ENCODE peak calls at places on chromosomes 6 and 20, in six cellular contexts. A, X, J, Z, K and V are unnamed samples.
A peak's percentile ranks its signal among the peaks of the same experiment; 100 is the strongest.

GRCh38 chr6:31352497-31353368 is 4.2 kb downstream of the HLA-B start:
- DNase-seq in A (no peak), X (no peak), J (no peak), Z (no peak), K (no peak), V (no peak)

GRCh38 chr6:1057490-1058135 is 254.3 kb upstream of the FOXQ1 start:
- DNase-seq in A (no peak), X (no peak), J (no peak), Z (no peak), K (no peak), V (no peak)

GRCh38 chr6:107630341-107630995 is 140.6 kb downstream of the SOBP start:
- DNase-seq in A (no peak), X (no peak), J (no peak), Z (no peak), K (no peak), V (no peak)

GRCh38 chr6:5997420-5998093 is 9.2 kb downstream of the NRN1 start:
- DNase-seq in A (peak; percentile 71), X (no peak), J (no peak), Z (no peak), K (no peak), V (no peak)

GRCh38 chr6:16671302-16672289 is 89.7 kb downstream of the ATXN1 start:
- DNase-seq in A (no peak), X (no peak), J (no peak), Z (no peak), K (no peak), V (no peak)

GRCh38 chr20:47205577-47206123 is 150.8 kb downstream of the ZMYND8 start:
- DNase-seq in A (peak; percentile 78), X (peak; percentile 39), J (no peak), Z (peak; percentile 83), K (peak; percentile 59), V (no peak)

GRCh38 chr20:57857118-57857517 is 147.3 kb upstream of the PMEPA1 start:
- DNase-seq in A (no peak), X (no peak), J (no peak), Z (no peak), K (no peak), V (no peak)

GRCh38 chr6:84752118-84752850 is 12.1 kb downstream of the TBX18 start:
- DNase-seq in A (no peak), X (no peak), J (no peak), Z (no peak), K (no peak), V (no peak)

GRCh38 chr6:7053125-7053784 is 54.5 kb upstream of the RREB1 start:
- DNase-seq in A (no peak), X (no peak), J (no peak), Z (no peak), K (no peak), V (no peak)

GRCh38 chr6:40477246-40478126 is 109.7 kb downstream of the LRFN2 start:
- DNase-seq in A (peak; percentile 74), X (no peak), J (peak; percentile 10), Z (no peak), K (no peak), V (no peak)

GRCh38 chr20:16405254-16405653 is 168.0 kb downstream of the KIF16B start:
- DNase-seq in A (no peak), X (no peak), J (no peak), Z (no peak), K (no peak), V (no peak)

GRCh38 chr20:45392733-45393132 is 14.6 kb upstream of the TP53TG5 start:
- DNase-seq in A (no peak), X (no peak), J (no peak), Z (no peak), K (no peak), V (no peak)

GRCh38 chr6:106334646-106335448 is 9.3 kb upstream of the ATG5 start:
- DNase-seq in A (peak; percentile 72), X (no peak), J (peak; percentile 34), Z (peak; percentile 54), K (peak; percentile 10), V (peak; percentile 55)

GRCh38 chr20:17615645-17616479 is 46.0 kb downstream of the DSTN start:
- DNase-seq in A (no peak), X (no peak), J (no peak), Z (no peak), K (no peak), V (no peak)

GRCh38 chr20:57552471-57552870 is 8.4 kb upstream of the PCK1 start:
- DNase-seq in A (no peak), X (no peak), J (no peak), Z (no peak), K (no peak), V (no peak)

GRCh38 chr6:148557796-148558457 is 188.9 kb upstream of the UST start:
- DNase-seq in A (no peak), X (no peak), J (no peak), Z (no peak), K (no peak), V (no peak)

GRCh38 chr6:11810854-11811643 is 32.4 kb upstream of the ADTRP start:
- DNase-seq in A (no peak), X (no peak), J (no peak), Z (no peak), K (no peak), V (no peak)

GRCh38 chr6:157432861-157433260 is 51.9 kb downstream of the ZDHHC14 start:
- DNase-seq in A (no peak), X (no peak), J (no peak), Z (no peak), K (no peak), V (no peak)

GRCh38 chr6:170596426-170596825 is 12.0 kb upstream of the PDCD2 start:
- DNase-seq in A (no peak), X (no peak), J (no peak), Z (no peak), K (no peak), V (no peak)

GRCh38 chr20:25055711-25056492 is 2.0 kb downstream of the ACSS1 start:
- DNase-seq in A (no peak), X (no peak), J (no peak), Z (no peak), K (no peak), V (no peak)

GRCh38 chr6:74936886-74937285 is 269.0 kb downstream of the COL12A1 start:
- DNase-seq in A (no peak), X (no peak), J (no peak), Z (no peak), K (no peak), V (peak; percentile 55)

GRCh38 chr6:113824863-113825262 is 32.3 kb upstream of the MARCKS start:
- DNase-seq in A (no peak), X (no peak), J (no peak), Z (no peak), K (no peak), V (no peak)

GRCh38 chr6:8881663-8882062 is 446.3 kb upstream of the SLC35B3 start:
- DNase-seq in A (no peak), X (no peak), J (no peak), Z (no peak), K (no peak), V (no peak)

GRCh38 chr6:83429857-83430605 is 820 bp downstream of the ME1 start:
- DNase-seq in A (peak; percentile 30), X (peak; percentile 6), J (no peak), Z (peak; percentile 46), K (no peak), V (no peak)

GRCh38 chr6:83429269-83429668 is 1.6 kb downstream of the ME1 start:
- DNase-seq in A (no peak), X (no peak), J (no peak), Z (no peak), K (no peak), V (no peak)

GRCh38 chr6:83432626-83433025 is 1.8 kb upstream of the ME1 start:
- DNase-seq in A (no peak), X (no peak), J (no peak), Z (peak; percentile 20), K (no peak), V (no peak)

GRCh38 chr6:83430606-83431544 is at the start of gene ME1:
- DNase-seq in A (peak; percentile 83), X (peak; percentile 41), J (no peak), Z (peak; percentile 81), K (peak; percentile 43), V (peak; percentile 53)

GRCh38 chr6:83431545-83432165 is 804 bp upstream of the ME1 start:
- DNase-seq in A (peak; percentile 33), X (no peak), J (no peak), Z (no peak), K (no peak), V (peak; percentile 44)
- H3K27ac ChIP-seq in A (no peak overlapping the region), X (no peak overlapping the region), J (no peak overlapping the region), Z (peak overlapping the region; percentile 60), K (peak overlapping the region; percentile 58), V (peak overlapping the region; percentile 69)

GRCh38 chr6:134016558-134016814 is 35.9 kb downstream of the SLC2A12 start:
- DNase-seq in A (no peak), X (no peak), J (no peak), Z (no peak), K (no peak), V (no peak)
- H3K27ac ChIP-seq in A (no peak overlapping the region), X (no peak overlapping the region), J (no peak overlapping the region), Z (no peak overlapping the region), K (no peak overlapping the region), V (no peak overlapping the region)

GRCh38 chr20:63572788-63573738 is 976 bp downstream of the HELZ2 start:
- DNase-seq in A (peak; percentile 55), X (no peak), J (no peak), Z (no peak), K (no peak), V (no peak)
- H3K27ac ChIP-seq in A (no peak overlapping the region), X (peak overlapping the region; percentile 67), J (no peak overlapping the region), Z (peak overlapping the region; percentile 83), K (peak overlapping the region; percentile 21), V (peak overlapping the region; percentile 83)

DNA sequence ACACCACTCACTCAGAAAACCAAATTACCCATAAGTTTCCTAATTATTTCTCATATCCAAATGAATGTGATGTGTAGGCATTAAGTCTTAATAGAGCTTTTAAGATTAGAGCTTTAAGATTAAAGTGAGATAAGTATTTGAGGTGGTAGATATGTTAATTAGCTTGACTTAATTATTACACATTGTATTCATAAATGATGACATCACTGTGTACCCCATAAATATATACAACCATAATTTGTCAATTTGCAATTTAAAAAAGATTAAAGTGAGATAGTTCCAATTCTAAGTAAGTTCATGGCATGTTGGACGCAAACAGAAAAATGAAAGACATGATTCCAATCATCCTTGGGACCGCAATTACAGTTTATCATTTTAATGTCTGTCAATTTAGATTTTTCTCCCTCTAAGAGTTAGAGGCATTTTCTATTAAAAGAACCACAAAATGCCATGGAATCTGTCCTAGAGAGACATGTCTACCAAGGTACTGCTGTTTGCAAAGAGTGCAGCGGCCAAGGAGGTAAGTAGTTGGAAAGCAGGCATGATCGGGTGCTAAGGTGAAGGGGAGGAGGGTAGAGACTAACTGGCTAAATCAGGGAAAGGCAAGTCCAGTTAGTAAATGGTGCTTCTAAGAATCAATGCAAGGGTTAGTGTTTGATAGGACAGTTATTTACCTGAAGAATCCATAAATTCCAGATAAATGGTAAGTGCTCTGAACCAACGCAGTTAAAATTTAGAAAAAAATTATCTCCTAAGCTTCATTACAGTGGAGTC is 65.7 kb downstream of the CHD6 start:
- DNase-seq in A (no peak), X (no peak), J (no peak), Z (no peak), K (no peak), V (no peak)
- H3K27ac ChIP-seq in A (no peak overlapping the region), X (no peak overlapping the region), J (no peak overlapping the region), Z (no peak overlapping the region), K (no peak overlapping the region), V (no peak overlapping the region)

GRCh38 chr20:48681201-48681881 is 146.5 kb downstream of the PREX1 start:
- DNase-seq in A (no peak), X (no peak), J (no peak), Z (no peak), K (no peak), V (no peak)
- H3K27ac ChIP-seq in A (no peak overlapping the region), X (no peak overlapping the region), J (no peak overlapping the region), Z (no peak overlapping the region), K (no peak overlapping the region), V (no peak overlapping the region)

GRCh38 chr20:50093240-50093639 is 19.7 kb downstream of the UBE2V1 start:
- DNase-seq in A (no peak), X (no peak), J (no peak), Z (no peak), K (no peak), V (no peak)
- H3K27ac ChIP-seq in A (no peak overlapping the region), X (no peak overlapping the region), J (no peak overlapping the region), Z (no peak overlapping the region), K (no peak overlapping the region), V (no peak overlapping the region)